ENCODE peak calls at places on chromosome X, in seven cellular contexts. N is coronary artery, O is lower leg skin, T is left ventricle myocardium inferior, M is HL-60, G is GM23338, B is retinal pigment epithelial cell. C is an unnamed sample.
A peak's percentile ranks its signal among the peaks of the same experiment; 100 is the strongest.

GRCh38 chrX:130024127-130024526 is 41.7 kb downstream of the BCORL1 start:
- DNase-seq in T (peak; percentile 78), O (peak; percentile 95), M (peak; percentile 90), G (peak; percentile 90), B (no peak), N (peak; percentile 78), C (no peak)

GRCh38 chrX:137428777-137429564 is 137.0 kb upstream of the ZIC3 start:
- DNase-seq in N (no peak), G (peak; percentile 69), O (no peak), T (no peak), B (no peak), M (no peak), C (no peak)

GRCh38 chrX:107823456-107823855 is 2.2 kb upstream of the MID2 start:
- DNase-seq in T (no peak), M (no peak), G (no peak), N (no peak), O (no peak), B (no peak), C (no peak)

GRCh38 chrX:4850312-4850711 is 1136.9 kb upstream of the PRKX start:
- DNase-seq in O (no peak), B (no peak), M (no peak), G (no peak), T (no peak), N (no peak), C (no peak)

GRCh38 chrX:65926095-65927019 is 113.5 kb downstream of the VSIG4 start:
- DNase-seq in B (no peak), M (peak; percentile 82), T (no peak), G (no peak), N (no peak), O (no peak), C (no peak)

GRCh38 chrX:38561951-38562719 is 793 bp downstream of the TSPAN7 start:
- DNase-seq in G (peak; percentile 44), T (peak; percentile 16), O (peak; percentile 85), N (no peak), B (no peak), M (no peak), C (no peak)

GRCh38 chrX:2135421-2135820 is 365.4 kb downstream of the DHRSX start:
- DNase-seq in M (no peak), O (no peak), N (no peak), T (no peak), B (no peak), G (no peak), C (no peak)

GRCh38 chrX:131985526-131986049 is 37.5 kb upstream of the STK26 start:
- DNase-seq in M (peak; percentile 22), B (no peak), O (no peak), N (no peak), G (peak; percentile 36), T (no peak), C (no peak)

GRCh38 chrX:149275836-149276235 is 229.3 kb downstream of the IDS start:
- DNase-seq in G (peak; percentile 13), B (no peak), M (no peak), N (no peak), O (no peak), T (no peak), C (no peak)

GRCh38 chrX:134803060-134803459 is 144.8 kb upstream of the PLAC1 start:
- DNase-seq in G (no peak), T (no peak), B (no peak), O (no peak), N (no peak), M (no peak), C (no peak)

DNA sequence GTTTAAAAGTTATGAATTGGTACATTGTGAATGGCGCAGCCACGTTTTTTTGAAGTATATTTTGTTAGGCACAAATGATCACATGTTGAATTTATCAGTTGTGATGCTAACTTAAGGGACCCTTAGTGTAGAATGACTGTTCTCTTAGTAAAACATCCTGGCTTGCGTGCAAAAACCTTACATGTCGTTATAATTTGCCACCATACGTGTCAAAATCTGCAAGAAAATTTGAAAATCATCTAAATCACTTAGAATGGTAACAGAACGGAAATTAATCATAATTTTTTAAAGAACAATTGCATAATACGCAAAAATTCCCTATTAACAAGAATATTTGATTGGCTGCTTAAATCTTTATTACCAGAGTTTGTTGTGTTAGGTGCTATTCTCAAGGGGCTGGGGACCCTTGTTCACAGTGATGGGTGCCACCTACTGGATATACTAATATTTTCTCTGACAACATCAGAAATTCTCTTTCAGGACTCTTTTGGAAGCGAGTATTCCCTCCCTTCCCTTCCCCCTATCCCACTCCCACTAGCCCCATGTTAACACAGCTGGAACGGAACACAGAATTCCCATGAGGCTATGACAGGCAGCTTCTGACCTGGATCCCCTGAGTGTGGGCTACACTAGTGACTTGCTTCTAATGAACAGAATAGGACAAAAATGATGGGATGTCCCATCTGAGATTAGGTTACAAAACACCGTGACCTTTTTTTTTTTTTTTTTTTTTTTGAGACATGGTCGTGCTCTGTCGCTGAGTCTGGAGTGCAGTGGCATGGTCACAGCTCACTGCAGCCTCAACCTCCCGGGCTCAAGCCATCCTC is 71.8 kb downstream of the SUPT20HL2 start:
- DNase-seq in O (peak; percentile 48), T (no peak), G (peak; percentile 47), M (peak; percentile 17), N (no peak), B (no peak), C (no peak)
- TF ChIP-seq CTCF in O (no peak), T (peak; percentile 57), G (peak; percentile 40), M (no peak), N (no peak), B (peak; percentile 54), C (peak; percentile 46)

GRCh38 chrX:72051589-72051988 is 80.1 kb downstream of the RTL5 start:
- DNase-seq in B (no peak), T (no peak), O (peak; percentile 53), M (no peak), G (no peak), N (peak; percentile 14), C (no peak)
- H3K4me3 ChIP-seq in B (no peak overlapping the region), T (no peak overlapping the region), O (no peak overlapping the region), M (no peak overlapping the region), G (no peak overlapping the region), N (no peak overlapping the region), C (no peak overlapping the region)

DNA sequence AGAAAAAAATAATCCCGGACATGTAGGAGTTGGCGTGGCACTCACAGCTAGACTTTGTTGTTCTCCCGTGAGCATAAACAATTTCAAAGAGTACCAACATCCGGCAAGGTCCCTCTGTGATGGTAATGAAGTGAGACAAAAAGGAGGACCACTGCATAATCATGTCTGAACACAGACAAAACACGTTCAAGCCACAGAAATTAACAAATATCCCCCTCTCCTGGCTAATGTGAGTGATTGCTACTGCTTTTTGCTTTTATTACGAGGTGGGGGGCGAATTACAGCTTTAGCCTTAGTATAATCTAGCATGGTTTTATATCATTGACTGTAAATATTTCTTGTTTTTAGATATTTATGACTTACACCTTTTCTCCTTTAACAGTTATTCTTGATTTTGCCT is 118.5 kb downstream of the PLS3 start:
- DNase-seq in M (no peak), N (no peak), G (peak; percentile 54), T (no peak), B (no peak), O (no peak), C (no peak)
- TF ChIP-seq CTCF in M (no peak), N (no peak), G (peak; percentile 52), T (peak; percentile 50), B (peak; percentile 53), O (no peak), C (peak; percentile 52)

DNA sequence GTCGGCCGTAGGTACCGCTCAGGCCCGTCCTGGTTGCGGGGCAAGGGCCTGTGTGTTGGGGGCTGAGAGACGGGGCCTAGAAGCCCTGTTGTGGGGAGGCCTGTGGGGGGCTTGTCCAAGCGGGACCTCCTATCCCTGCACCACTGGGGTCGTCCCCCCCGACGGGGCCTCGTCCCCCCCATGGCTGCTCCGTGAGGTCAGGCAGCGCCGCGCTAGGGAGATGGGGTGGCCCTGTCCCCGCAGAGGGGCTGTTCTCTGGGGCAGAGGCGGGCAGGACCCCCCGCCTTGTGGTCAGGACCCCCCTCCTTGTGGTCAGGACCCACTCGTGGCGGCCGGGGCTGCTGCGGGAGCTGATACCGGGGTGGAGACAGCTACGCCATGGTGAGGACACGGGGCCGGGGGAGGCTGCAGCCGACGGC is 12.1 kb upstream of the GTPBP6 start:
- DNase-seq in M (no peak), N (no peak), B (no peak), T (no peak), O (no peak), G (no peak), C (no peak)
- H3K4me3 ChIP-seq in M (no peak overlapping the region), N (peak overlapping the region; percentile 52), B (no peak overlapping the region), T (peak overlapping the region; percentile 48), O (no peak overlapping the region), G (peak overlapping the region; percentile 56), C (no peak overlapping the region)

GRCh38 chrX:68627986-68628385 is 19.5 kb upstream of the STARD8 start:
- DNase-seq in M (no peak), G (no peak), T (no peak), N (no peak), O (no peak), B (no peak), C (no peak)

GRCh38 chrX:68634649-68635227 is 12.7 kb upstream of the STARD8 start:
- DNase-seq in B (no peak), T (no peak), O (no peak), M (no peak), N (no peak), G (no peak), C (no peak)

GRCh38 chrX:68631331-68631730 is 16.1 kb upstream of the STARD8 start:
- DNase-seq in M (no peak), N (no peak), O (no peak), G (no peak), T (no peak), B (no peak), C (no peak)

GRCh38 chrX:68633981-68634380 is 13.5 kb upstream of the STARD8 start:
- DNase-seq in N (no peak), O (no peak), T (no peak), M (no peak), B (no peak), G (no peak), C (no peak)

DNA sequence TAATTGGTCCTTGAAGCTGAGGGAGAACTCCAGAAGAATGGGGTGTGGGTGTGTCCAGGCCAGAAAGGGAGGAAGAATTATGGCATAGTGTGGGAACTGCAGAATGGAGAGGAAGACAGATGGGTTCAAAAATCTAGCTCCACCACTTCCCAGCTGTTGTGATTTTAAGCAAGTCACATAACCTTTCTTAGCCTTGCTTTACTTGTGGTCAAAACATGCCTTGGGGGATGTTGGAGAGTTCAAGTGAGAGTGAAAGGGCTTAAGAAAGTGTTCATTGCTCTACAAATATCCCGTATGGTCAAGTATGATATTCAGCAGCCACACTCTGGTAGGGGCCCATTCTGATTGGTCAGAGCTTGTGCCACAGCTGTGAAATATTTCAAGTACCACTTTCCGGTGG is 15.0 kb upstream of the STARD8 start:
- DNase-seq in B (no peak), O (no peak), N (no peak), M (no peak), G (no peak), T (no peak), C (no peak)
- TF ChIP-seq CTCF in B (no peak), O (no peak), N (no peak), M (no peak), G (no peak), T (no peak), C (no peak)

GRCh38 chrX:18424482-18425198 is 768 bp upstream of the CDKL5 start:
- DNase-seq in O (no peak), N (peak; percentile 68), G (peak; percentile 53), T (no peak), B (no peak), M (no peak), C (no peak)
- H3K4me3 ChIP-seq in O (peak overlapping the region; percentile 38), N (peak overlapping the region; percentile 86), G (peak overlapping the region; percentile 72), T (peak overlapping the region; percentile 85), B (peak overlapping the region; percentile 62), M (peak overlapping the region; percentile 57), C (peak overlapping the region; percentile 60)

C was measured in epithelial cell of proximal tubule.